ENCODE peak calls at places on chromosomes 6 and 20, in nine cellular contexts. P is psoas muscle, V is K562, S is WTC11, A is A549, E is neural crest cell, D is endothelial cell, G is AG09309, W is fibroblast of mammary gland. J is an unnamed sample.
A peak's percentile ranks its signal among the peaks of the same experiment; 100 is the strongest.

GRCh38 chr20:35561671-35562070 is 19.8 kb downstream of the ERGIC3 start:
- DNase-seq in P (peak; percentile 35), V (no peak), S (peak; percentile 38), A (no peak), E (no peak), D (no peak), G (no peak), W (no peak), J (no peak)

GRCh38 chr6:5497896-5498578 is 236.7 kb downstream of the FARS2 start:
- DNase-seq in P (no peak), V (no peak), S (no peak), A (no peak), E (no peak), D (no peak), G (peak; percentile 73), W (peak; percentile 89), J (no peak)

GRCh38 chr6:90107721-90108364 is 188.8 kb downstream of the BACH2 start:
- DNase-seq in P (no peak), V (no peak), S (no peak), A (no peak), E (no peak), D (no peak), G (no peak), W (no peak), J (no peak)

GRCh38 chr20:6501061-6501460 is 266.4 kb upstream of the BMP2 start:
- DNase-seq in P (no peak), V (no peak), S (no peak), A (no peak), E (no peak), D (no peak), G (no peak), W (peak; percentile 91), J (no peak)

GRCh38 chr6:121504227-121504626 is 68.8 kb downstream of the GJA1 start:
- DNase-seq in P (no peak), V (no peak), S (no peak), A (peak; percentile 36), E (no peak), D (no peak), G (peak; percentile 76), W (peak; percentile 89), J (no peak)

GRCh38 chr20:31573555-31574295 is 31.4 kb upstream of the ID1 start:
- DNase-seq in P (no peak), V (peak; percentile 14), S (no peak), A (no peak), E (no peak), D (no peak), G (no peak), W (no peak), J (no peak)

GRCh38 chr6:13278184-13278583 is 50.2 kb downstream of the TBC1D7 start:
- DNase-seq in P (no peak), V (no peak), S (peak; percentile 62), A (no peak), E (no peak), D (peak; percentile 46), G (no peak), W (no peak), J (no peak)

GRCh38 chr20:33866398-33867079 is 55.4 kb downstream of the CHMP4B start:
- DNase-seq in P (peak; percentile 21), V (no peak), S (no peak), A (no peak), E (no peak), D (no peak), G (no peak), W (no peak), J (no peak)

GRCh38 chr6:107419747-107420146 is 39.6 kb downstream of the PDSS2 start:
- DNase-seq in P (no peak), V (no peak), S (no peak), A (no peak), E (no peak), D (no peak), G (no peak), W (peak; percentile 15), J (no peak)

GRCh38 chr20:35120012-35120701 is 27.0 kb downstream of the EDEM2 start:
- DNase-seq in P (no peak), V (peak; percentile 68), S (no peak), A (no peak), E (no peak), D (no peak), G (peak; percentile 16), W (peak; percentile 85), J (no peak)

GRCh38 chr20:25749667-25750066 is 53.0 kb upstream of the ZNF337 start:
- DNase-seq in P (no peak), V (no peak), S (no peak), A (no peak), E (no peak), D (no peak), G (no peak), W (no peak), J (no peak)

GRCh38 chr6:158629376-158630221 is 14.9 kb downstream of the DYNLT1 start:
- DNase-seq in P (peak; percentile 78), V (no peak), S (peak; percentile 57), A (no peak), E (no peak), D (no peak), G (no peak), W (no peak), J (no peak)

GRCh38 chr6:157962601-157963084 is 19.0 kb upstream of the SYNJ2 start:
- DNase-seq in P (no peak), V (peak; percentile 53), S (no peak), A (no peak), E (no peak), D (no peak), G (no peak), W (peak; percentile 34), J (no peak)

GRCh38 chr6:163414367-163415175 is at the start of gene QKI:
- DNase-seq in P (peak; percentile 95), V (peak; percentile 89), S (peak; percentile 55), A (no peak), E (peak; percentile 57), D (peak; percentile 73), G (no peak), W (peak; percentile 69), J (peak; percentile 73)

GRCh38 chr20:44532981-44533331 is 11.1 kb upstream of the SERINC3 start:
- DNase-seq in P (no peak), V (peak; percentile 25), S (no peak), A (no peak), E (no peak), D (no peak), G (no peak), W (peak; percentile 59), J (no peak)

GRCh38 chr6:127547215-127547614 is 28.1 kb upstream of the MTCL3 start:
- DNase-seq in P (no peak), V (no peak), S (peak; percentile 44), A (no peak), E (no peak), D (peak; percentile 37), G (no peak), W (peak; percentile 18), J (no peak)

GRCh38 chr6:104325341-104326172 is 534.2 kb downstream of the HACE1 start:
- DNase-seq in P (no peak), V (no peak), S (peak; percentile 15), A (peak; percentile 4), E (peak; percentile 23), D (peak; percentile 20), G (no peak), W (peak; percentile 52), J (no peak)

GRCh38 chr6:116500969-116501433 is 10.4 kb upstream of the CALHM5 start:
- DNase-seq in P (no peak), V (peak; percentile 14), S (peak; percentile 20), A (no peak), E (no peak), D (no peak), G (no peak), W (peak; percentile 38), J (no peak)

GRCh38 chr6:29631860-29632731 is 887 bp downstream of the GABBR1 start:
- DNase-seq in P (peak; percentile 71), V (peak; percentile 86), S (peak; percentile 71), A (peak; percentile 21), E (peak; percentile 47), D (peak; percentile 58), G (no peak), W (peak; percentile 50), J (peak; percentile 53)

GRCh38 chr20:4297141-4297826 is 281.9 kb upstream of the RNF24 start:
- DNase-seq in P (no peak), V (no peak), S (no peak), A (no peak), E (no peak), D (no peak), G (peak; percentile 80), W (peak; percentile 61), J (no peak)

DNA sequence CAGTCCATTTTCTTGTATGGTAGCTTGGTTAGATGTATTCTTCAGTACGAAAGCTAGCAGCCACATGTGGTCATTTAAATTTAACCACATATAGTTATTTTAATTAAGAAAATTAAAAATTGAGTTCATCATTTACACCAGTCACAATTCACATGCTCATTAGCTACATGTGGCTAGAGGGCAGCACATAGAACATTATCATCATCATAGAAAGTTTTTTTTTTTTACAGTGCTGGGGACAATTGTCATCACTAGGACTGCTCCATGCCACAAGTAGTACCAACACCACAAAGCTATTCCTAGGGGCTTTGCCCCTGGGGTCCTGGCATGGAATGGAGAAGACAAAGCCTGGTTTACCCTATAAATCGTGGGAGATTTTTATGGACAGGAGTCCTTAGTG is 30.5 kb downstream of the PLCB4 start:
- DNase-seq in P (no peak), V (no peak), S (no peak), A (no peak), E (no peak), D (no peak), G (no peak), W (no peak), J (no peak)
- TF ChIP-seq CTCF in P (no peak), V (no peak), S (no peak), A (no peak), E (no peak), D (no peak), G (no peak), W (no peak), J (no peak)

GRCh38 chr6:139117734-139118133 is 17.1 kb upstream of the HECA start:
- DNase-seq in P (no peak), V (no peak), S (no peak), A (no peak), E (no peak), D (no peak), G (no peak), W (no peak), J (no peak)
- TF ChIP-seq CTCF in P (no peak), V (no peak), S (no peak), A (no peak), E (peak; percentile 37), D (peak; percentile 27), G (no peak), W (peak; percentile 27), J (no peak)

DNA sequence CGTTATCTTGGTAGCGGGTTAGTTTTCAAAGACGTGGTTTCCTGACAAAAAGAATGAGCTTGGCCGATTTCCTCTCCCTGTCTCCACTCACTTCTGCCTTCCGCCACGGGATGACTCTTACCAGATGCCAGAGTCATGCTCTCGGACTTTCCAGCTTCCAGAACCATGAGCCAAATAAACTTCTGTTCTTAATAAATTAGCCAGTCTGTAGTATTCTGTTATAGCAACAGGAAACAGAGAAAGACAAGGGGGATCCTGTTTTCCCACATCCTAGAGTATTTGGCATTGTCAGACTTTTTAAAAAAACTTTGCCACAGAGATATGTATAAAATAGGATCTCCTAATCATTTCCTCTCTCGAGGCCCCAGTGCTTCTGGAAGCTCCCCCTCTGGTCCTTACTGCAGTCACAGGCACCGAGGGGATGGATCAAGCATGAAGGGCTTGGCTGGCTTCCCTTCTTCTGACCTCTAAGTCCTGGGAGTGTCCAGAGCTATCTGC is 84.9 kb upstream of the NAA20 start:
- DNase-seq in P (no peak), V (no peak), S (no peak), A (no peak), E (no peak), D (no peak), G (peak; percentile 64), W (peak; percentile 94), J (no peak)
- TF ChIP-seq CTCF in P (no peak), V (no peak), S (no peak), A (no peak), E (no peak), D (no peak), G (peak; percentile 2), W (no peak), J (no peak)

GRCh38 chr6:28531479-28532128 is 5.9 kb downstream of the GPX5 start:
- DNase-seq in P (no peak), V (no peak), S (no peak), A (no peak), E (no peak), D (no peak), G (no peak), W (peak; percentile 16), J (no peak)
- TF ChIP-seq CTCF in P (no peak), V (peak; percentile 60), S (no peak), A (peak; percentile 6), E (no peak), D (no peak), G (no peak), W (peak; percentile 28), J (no peak)